ENCODE peak calls at places on chromosomes 16 and 17, in six cellular contexts. F is endothelial cell of umbilical vein, B is A549, U is K562, W is GM12878, J is HepG2. S is an unnamed sample.

GRCh38 chr16:71573387-71574094 is 3.4 kb downstream of the TAT start:
- DNase-seq in U (no peak), J (no peak), B (no peak), F (no peak), W (no peak), S (no peak)

GRCh38 chr17:35416659-35417058 is 15.6 kb downstream of the SLFN12 start:
- DNase-seq in W (no peak), J (no peak), U (no peak), F (no peak), B (no peak), S (no peak)

GRCh38 chr17:68356520-68356919 is 65.2 kb downstream of the ARSG start:
- DNase-seq in U (no peak), B (no peak), F (no peak), W (peak; percentile 51), J (no peak), S (peak; percentile 92)

GRCh38 chr17:82884923-82885322 is 45.1 kb upstream of the ZNF750 start:
- DNase-seq in U (no peak), J (no peak), W (no peak), B (no peak), F (no peak), S (no peak)

GRCh38 chr17:31307640-31308039 is 6.2 kb downstream of the EVI2B start:
- DNase-seq in B (no peak), U (no peak), J (no peak), W (no peak), F (no peak), S (no peak)

GRCh38 chr16:11133344-11133921 is 122.6 kb downstream of the SOCS1 start:
- DNase-seq in J (peak; percentile 79), B (no peak), F (peak; percentile 83), W (no peak), U (peak; percentile 79), S (no peak)

GRCh38 chr16:66042341-66042740 is 324.1 kb upstream of the CDH5 start:
- DNase-seq in B (no peak), W (no peak), J (no peak), U (no peak), F (no peak), S (no peak)

GRCh38 chr17:565506-565905 is 149.1 kb downstream of the VPS53 start:
- DNase-seq in F (no peak), W (no peak), U (no peak), B (no peak), J (peak; percentile 18), S (no peak)

GRCh38 chr17:29042679-29043538 is at the start of gene PIPOX:
- DNase-seq in U (peak; percentile 38), B (no peak), J (peak; percentile 90), F (peak; percentile 54), W (peak; percentile 30), S (peak; percentile 55)

GRCh38 chr16:48082516-48082915 is 73.3 kb downstream of the ABCC12 start:
- DNase-seq in B (no peak), F (no peak), W (no peak), J (no peak), U (no peak), S (no peak)

GRCh38 chr17:4858880-4859260 is 25.7 kb downstream of the MINK1 start:
- DNase-seq in W (no peak), F (peak; percentile 69), B (no peak), U (no peak), J (no peak), S (no peak)

GRCh38 chr16:50711862-50712567 is 18.6 kb downstream of the NOD2 start:
- DNase-seq in B (no peak), U (no peak), W (no peak), J (no peak), F (no peak), S (no peak)

GRCh38 chr16:78962457-78962929 is 638.0 kb downstream of the MAF start:
- DNase-seq in B (no peak), F (no peak), J (no peak), W (peak; percentile 60), U (no peak), S (no peak)

DNA sequence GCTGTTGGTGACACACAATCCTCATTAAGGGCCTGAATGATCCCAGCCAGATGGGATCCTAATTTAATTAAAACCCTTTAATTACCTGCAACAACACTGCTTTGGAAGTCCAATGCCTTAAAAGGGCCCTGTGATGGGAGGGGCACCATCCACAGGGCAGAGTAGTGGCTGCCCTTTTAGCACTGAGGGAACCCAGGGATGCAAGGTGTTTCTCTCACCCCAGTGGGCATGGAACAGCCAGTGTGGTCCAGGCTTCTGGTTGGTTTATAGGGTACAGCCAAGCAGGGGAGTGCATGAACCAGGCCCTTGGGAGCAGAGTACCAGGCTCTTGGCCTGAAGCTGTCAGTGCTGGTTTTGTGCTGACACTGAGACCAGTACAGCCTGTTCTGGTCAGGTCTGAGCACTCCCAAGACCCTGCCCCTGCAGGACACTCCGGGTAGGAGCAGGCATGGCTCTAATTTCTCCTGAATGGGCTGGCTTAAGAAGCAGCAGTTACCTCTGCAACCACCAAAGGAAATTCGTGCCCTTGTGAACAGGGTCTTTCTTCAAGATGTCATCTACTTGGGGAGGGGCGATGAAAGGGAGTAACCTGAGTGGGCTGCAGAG is 9.9 kb downstream of the NXPH3 start:
- DNase-seq in F (no peak), W (no peak), U (peak; percentile 49), J (no peak), B (peak; percentile 72), S (no peak)
- H3K4me3 ChIP-seq in F (no peak overlapping the region), W (no peak overlapping the region), U (no peak overlapping the region), J (no peak overlapping the region), B (no peak overlapping the region), S (no peak overlapping the region)

GRCh38 chr17:1703063-1703462 is 7.1 kb downstream of the TLCD2 start:
- DNase-seq in B (no peak), U (no peak), F (no peak), W (no peak), J (no peak), S (no peak)
- TF ChIP-seq MYC in B (no peak), U (no peak), F (no peak), W (no peak), J (no peak), S (no peak)

GRCh38 chr17:41914358-41914766 is 4.4 kb downstream of the ACLY start:
- DNase-seq in W (no peak), B (no peak), F (no peak), J (peak; percentile 65), U (no peak), S (no peak)
- TF ChIP-seq MAX in W (no peak), B (no peak), F (no peak), J (no peak), U (no peak), S (no peak)

DNA sequence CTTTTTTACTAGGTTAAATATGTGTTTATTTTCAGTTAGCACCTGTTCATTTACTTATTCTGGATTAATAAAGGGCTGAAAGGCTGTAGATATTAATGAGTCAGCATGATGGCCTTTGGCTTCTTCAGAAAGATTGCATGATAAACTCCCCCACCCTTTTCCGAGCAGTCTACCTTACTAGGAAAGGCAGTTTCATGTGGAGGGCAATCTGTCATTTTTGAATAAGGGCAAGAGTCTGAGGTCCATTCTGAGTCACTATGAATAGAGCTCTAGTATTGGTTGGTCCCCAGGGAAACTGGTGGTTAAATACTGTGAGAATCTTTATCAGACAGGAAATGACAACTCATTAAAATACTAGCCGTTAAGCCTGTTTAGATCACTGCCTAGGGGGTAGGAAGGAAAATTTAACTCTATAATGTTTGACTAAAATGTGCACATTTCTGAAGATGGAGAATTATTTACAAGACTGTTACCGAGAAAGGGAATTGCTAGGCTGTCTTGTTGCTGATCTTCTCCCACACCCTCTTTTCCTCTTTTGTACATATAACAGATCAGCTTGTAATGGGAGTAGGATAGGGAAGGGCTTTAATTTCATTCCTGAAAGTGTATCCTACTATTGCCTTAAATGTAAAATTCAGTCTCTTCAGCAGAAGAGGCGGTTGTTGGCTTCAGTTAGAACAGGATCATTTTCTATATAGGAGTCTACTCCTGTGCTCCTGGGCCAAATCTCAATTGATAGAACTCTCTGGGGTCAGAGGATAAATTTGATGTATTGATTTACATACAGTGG is 63.3 kb downstream of the TUBD1 start:
- DNase-seq in U (peak; percentile 77), F (peak; percentile 99), W (peak; percentile 100), B (peak; percentile 82), J (peak; percentile 97), S (peak; percentile 98)
- H3K4me3 ChIP-seq in U (peak overlapping the region; percentile 4), F (no peak overlapping the region), W (peak overlapping the region; percentile 65), B (peak overlapping the region; percentile 22), J (no peak overlapping the region), S (peak overlapping the region; percentile 51)

DNA sequence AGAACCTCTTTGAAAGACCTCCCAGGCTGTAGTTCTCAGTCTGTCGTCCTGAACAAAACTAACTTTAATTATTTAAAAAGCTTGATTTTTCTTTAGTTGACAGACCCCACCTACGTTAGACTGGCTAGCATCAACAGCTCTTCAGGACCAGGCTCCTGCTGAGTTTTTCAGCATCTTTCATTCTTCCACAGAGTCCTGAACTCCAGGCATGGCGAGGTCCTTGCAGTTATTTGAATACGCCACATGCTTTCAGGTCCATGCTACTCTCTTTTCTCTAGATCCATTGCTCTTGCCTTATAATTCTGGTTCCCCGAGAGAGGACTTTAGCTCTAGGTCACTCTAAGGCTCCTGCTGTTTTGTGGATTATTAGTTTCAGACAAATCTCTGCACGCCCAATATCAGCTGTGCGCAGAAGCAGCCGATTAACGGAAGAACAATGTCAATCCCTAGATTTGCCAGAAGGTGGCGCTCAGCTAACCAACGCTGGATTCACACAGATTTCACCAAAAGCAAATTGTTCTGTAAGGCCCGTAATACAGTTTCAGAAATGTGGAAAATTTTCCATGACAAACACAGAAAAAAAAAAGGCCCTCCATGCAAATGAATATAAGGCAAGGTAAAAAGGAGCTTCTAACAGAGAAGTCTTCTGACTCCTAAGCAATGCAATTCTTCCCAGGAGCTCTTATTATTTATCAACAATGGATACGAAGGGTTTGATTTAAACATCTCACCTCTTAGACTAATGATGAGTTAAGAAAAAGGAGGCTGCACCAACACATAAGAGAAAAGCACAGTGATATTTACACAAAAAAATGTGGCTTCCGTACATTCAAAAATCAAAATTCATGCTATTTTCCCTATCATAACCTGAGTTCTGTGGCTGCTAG is 33.5 kb upstream of the BCO1 start:
- DNase-seq in J (peak; percentile 61), U (peak; percentile 57), F (peak; percentile 73), B (peak; percentile 63), W (peak; percentile 11), S (peak; percentile 61)
- TF ChIP-seq MYC in J (no peak), U (no peak), F (no peak), B (no peak), W (no peak), S (no peak)